ENCODE peak calls at places on chromosomes 6 and 20, in seven cellular contexts. M is mesendoderm, P is IMR-90, X is H1, U is H9, C is neuronal stem cell, Q is mesenchymal stem cell. O is an unnamed sample.

GRCh38 chr6:126307859-126308258 is 32.1 kb upstream of the CENPW start:
- DNase-seq in M (no peak), P (peak; percentile 71), X (no peak), U (no peak), C (no peak), Q (no peak), O (no peak)

GRCh38 chr6:27040244-27041042 is 207.1 kb upstream of the PRSS16 start:
- DNase-seq in M (peak; percentile 18), P (no peak), X (no peak), U (no peak), C (no peak), Q (no peak), O (no peak)

GRCh38 chr20:2379511-2380229 is 1.0 kb upstream of the TGM6 start:
- DNase-seq in M (peak; percentile 14), P (no peak), X (no peak), U (no peak), C (no peak), Q (no peak), O (no peak)

GRCh38 chr6:28153546-28153945 is 11.9 kb downstream of the ZKSCAN8 start:
- DNase-seq in M (no peak), P (no peak), X (no peak), U (no peak), C (no peak), Q (no peak), O (no peak)

GRCh38 chr6:33192105-33192646 is at the start of gene COL11A2:
- DNase-seq in M (no peak), P (no peak), X (peak; percentile 74), U (no peak), C (no peak), Q (no peak), O (no peak)

GRCh38 chr6:111952326-111952725 is 79.1 kb upstream of the FYN start:
- DNase-seq in M (no peak), P (no peak), X (no peak), U (no peak), C (no peak), Q (no peak), O (no peak)

GRCh38 chr20:57514273-57514751 is 10.6 kb downstream of the CTCFL start:
- DNase-seq in M (peak; percentile 82), P (peak; percentile 64), X (peak; percentile 71), U (peak; percentile 73), C (peak; percentile 62), Q (peak; percentile 67), O (peak; percentile 89)

GRCh38 chr6:46138281-46138680 is 8.5 kb downstream of the ENPP4 start:
- DNase-seq in M (no peak), P (no peak), X (no peak), U (no peak), C (no peak), Q (no peak), O (no peak)

GRCh38 chr6:56845027-56845426 is 109.9 kb upstream of the BEND6 start:
- DNase-seq in M (no peak), P (no peak), X (no peak), U (no peak), C (no peak), Q (no peak), O (no peak)

GRCh38 chr20:51731771-51732453 is 36.3 kb downstream of the ATP9A start:
- DNase-seq in M (no peak), P (peak; percentile 58), X (no peak), U (no peak), C (no peak), Q (peak; percentile 37), O (no peak)

GRCh38 chr20:51462566-51463276 is 79.8 kb downstream of the NFATC2 start:
- DNase-seq in M (no peak), P (peak; percentile 80), X (no peak), U (no peak), C (no peak), Q (peak; percentile 56), O (no peak)

GRCh38 chr6:43717389-43717788 is 29.8 kb upstream of the MRPS18A start:
- DNase-seq in M (no peak), P (no peak), X (no peak), U (no peak), C (no peak), Q (no peak), O (no peak)

GRCh38 chr6:359261-360035 is 32.1 kb upstream of the IRF4 start:
- DNase-seq in M (no peak), P (no peak), X (no peak), U (no peak), C (no peak), Q (no peak), O (no peak)

GRCh38 chr6:328184-328670 is 35.9 kb downstream of the DUSP22 start:
- DNase-seq in M (no peak), P (peak; percentile 92), X (no peak), U (no peak), C (no peak), Q (peak; percentile 88), O (peak; percentile 70)

GRCh38 chr6:9250852-9251251 is 815.5 kb upstream of the SLC35B3 start:
- DNase-seq in M (peak; percentile 79), P (peak; percentile 53), X (peak; percentile 64), U (peak; percentile 68), C (peak; percentile 59), Q (peak; percentile 38), O (peak; percentile 92)

GRCh38 chr20:4592316-4593148 is 129.2 kb upstream of the PRND start:
- DNase-seq in M (peak; percentile 56), P (no peak), X (peak; percentile 88), U (peak; percentile 69), C (peak; percentile 69), Q (peak; percentile 28), O (no peak)

GRCh38 chr6:157020398-157021266 is 243.5 kb downstream of the ARID1B start:
- DNase-seq in M (peak; percentile 89), P (peak; percentile 67), X (no peak), U (peak; percentile 49), C (no peak), Q (peak; percentile 79), O (peak; percentile 54)

GRCh38 chr20:22821081-22821480 is 214.0 kb upstream of the SSTR4 start:
- DNase-seq in M (no peak), P (no peak), X (no peak), U (no peak), C (no peak), Q (no peak), O (peak; percentile 48)

GRCh38 chr6:132611616-132612015 is 12.5 kb downstream of the TAAR2 start:
- DNase-seq in M (no peak), P (no peak), X (no peak), U (no peak), C (no peak), Q (no peak), O (no peak)
- H2BK120ac ChIP-seq in M (no peak overlapping the region), P (no peak overlapping the region), X (no peak overlapping the region), U (no peak overlapping the region), C (no peak overlapping the region), Q (no peak overlapping the region), O (no peak overlapping the region)

DNA sequence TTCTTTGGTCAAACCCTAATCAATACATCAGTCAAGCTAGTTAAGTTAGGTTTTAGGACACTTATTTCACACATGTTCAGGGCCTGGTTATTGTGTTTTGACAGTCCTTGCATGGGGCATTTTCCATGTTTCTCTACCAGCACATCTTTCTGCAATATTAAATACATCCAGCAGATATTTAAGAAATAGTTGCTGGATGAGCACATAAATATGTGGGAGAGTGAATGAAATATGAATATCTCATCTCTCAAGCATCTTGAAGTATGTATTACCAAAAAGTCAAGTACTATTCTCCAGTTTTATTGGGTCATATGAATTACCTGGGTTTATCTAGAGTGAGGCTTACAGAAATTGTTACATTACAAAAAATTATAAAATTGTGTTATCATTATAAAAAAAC is 621.9 kb upstream of the GJE1 start:
- DNase-seq in M (no peak), P (peak; percentile 23), X (no peak), U (no peak), C (no peak), Q (no peak), O (no peak)
- H2AK5ac ChIP-seq in M (no peak overlapping the region), P (no peak overlapping the region), X (no peak overlapping the region), U (no peak overlapping the region), C (no peak overlapping the region), Q (no peak overlapping the region), O (no peak overlapping the region)

GRCh38 chr6:109095036-109095820 is at the start of gene CEP57L1:
- DNase-seq in M (peak; percentile 98), P (peak; percentile 97), X (peak; percentile 98), U (peak; percentile 98), C (peak; percentile 92), Q (peak; percentile 98), O (peak; percentile 100)
- H2BK120ac ChIP-seq in M (no peak within 1 kb of the TSS), P (peak within 1 kb of the TSS; percentile 84), X (no peak within 1 kb of the TSS), U (no peak within 1 kb of the TSS), C (no peak within 1 kb of the TSS), Q (peak within 1 kb of the TSS; percentile 92), O (peak within 1 kb of the TSS; percentile 78)

DNA sequence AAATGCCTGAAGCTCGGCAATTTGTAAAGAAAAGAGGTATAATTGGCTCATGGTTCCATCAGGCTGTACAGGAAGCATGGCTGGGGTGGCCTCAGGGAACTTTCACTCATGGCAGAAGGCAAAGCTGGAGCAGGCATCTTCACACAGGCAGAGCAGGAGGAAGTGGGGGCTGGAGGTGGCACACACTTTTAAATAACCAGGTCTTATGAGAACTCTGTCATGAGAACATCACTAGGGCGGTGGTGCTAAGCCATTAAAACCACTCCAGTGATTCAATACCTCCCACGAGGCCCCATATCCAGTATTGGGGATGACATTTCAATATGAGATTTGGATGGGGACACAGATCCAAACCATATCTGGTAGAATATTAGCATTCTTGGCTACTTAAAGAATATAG is 345.2 kb downstream of the ARHGAP18 start:
- DNase-seq in M (no peak), P (no peak), X (no peak), U (no peak), C (no peak), Q (no peak), O (no peak)
- H2AK5ac ChIP-seq in M (no peak overlapping the region), P (no peak overlapping the region), X (no peak overlapping the region), U (no peak overlapping the region), C (no peak overlapping the region), Q (no peak overlapping the region), O (no peak overlapping the region)

GRCh38 chr20:61766921-61767610 is 298.6 kb downstream of the TAF4 start:
- DNase-seq in M (no peak), P (no peak), X (no peak), U (no peak), C (no peak), Q (no peak), O (no peak)
- H2BK120ac ChIP-seq in M (no peak overlapping the region), P (no peak overlapping the region), X (no peak overlapping the region), U (no peak overlapping the region), C (peak overlapping the region; percentile 44), Q (no peak overlapping the region), O (no peak overlapping the region)

DNA sequence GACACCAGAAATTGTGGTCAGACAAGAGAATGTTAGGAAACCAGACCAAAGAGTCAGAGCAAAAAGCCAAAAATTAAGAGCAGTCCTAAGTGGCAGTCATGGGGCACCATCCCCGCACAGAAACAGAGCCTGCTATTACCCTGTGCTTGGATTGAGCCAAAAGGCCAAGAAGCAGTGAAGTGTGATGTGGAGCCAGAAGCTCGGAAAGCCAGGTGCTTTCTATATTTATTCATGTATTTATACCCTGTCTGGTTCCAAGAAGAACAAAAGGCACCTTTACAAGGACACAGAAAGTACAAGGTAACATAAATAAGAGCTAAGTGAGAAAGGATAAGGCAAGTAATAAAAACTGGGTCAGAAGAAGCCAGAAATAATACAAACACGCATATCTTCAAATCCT is 336.2 kb upstream of the CNR1 start:
- DNase-seq in M (no peak), P (no peak), X (no peak), U (no peak), C (no peak), Q (no peak), O (no peak)
- H2AK5ac ChIP-seq in M (no peak overlapping the region), P (no peak overlapping the region), X (no peak overlapping the region), U (no peak overlapping the region), C (no peak overlapping the region), Q (no peak overlapping the region), O (no peak overlapping the region)

GRCh38 chr6:169689247-169689646 is 12.6 kb downstream of the WDR27 start:
- DNase-seq in M (no peak), P (peak; percentile 88), X (no peak), U (no peak), C (no peak), Q (peak; percentile 68), O (peak; percentile 27)
- H2BK120ac ChIP-seq in M (no peak overlapping the region), P (no peak overlapping the region), X (no peak overlapping the region), U (no peak overlapping the region), C (no peak overlapping the region), Q (no peak overlapping the region), O (no peak overlapping the region)

GRCh38 chr6:30763155-30763617 is 18.8 kb upstream of the IER3 start:
- DNase-seq in M (no peak), P (no peak), X (no peak), U (no peak), C (no peak), Q (no peak), O (peak; percentile 46)
- H2AK5ac ChIP-seq in M (peak overlapping the region; percentile 68), P (peak overlapping the region; percentile 58), X (no peak overlapping the region), U (no peak overlapping the region), C (no peak overlapping the region), Q (peak overlapping the region; percentile 98), O (no peak overlapping the region)

O was measured in trophoblast cell.